ENCODE peak calls at places on chromosomes 16 and 17, in five cellular contexts. I is cardiac muscle cell, D is lower lobe of right lung, G is HCT116, E is tibial artery. O is an unnamed sample. For H3K4me1, the result is how much of the 10 kb centered on the place peaks cover.

GRCh38 chr17:7611635-7612293 is 2.9 kb downstream of the FXR2 start:
- DNase-seq in I (no peak), D (no peak), G (no peak), E (no peak), O (no peak)

GRCh38 chr16:88809068-88809675 is 2.6 kb downstream of the APRT start:
- DNase-seq in I (no peak), D (no peak), G (no peak), E (peak), O (no peak)

GRCh38 chr17:3738562-3739295 is 15.0 kb downstream of the HASPIN start:
- DNase-seq in I (peak), D (peak), G (no peak), E (no peak), O (peak)

GRCh38 chr17:41049110-41049509 is 2.0 kb upstream of the KRTAP2-1 start:
- DNase-seq in I (no peak), D (no peak), G (no peak), E (no peak), O (no peak)

GRCh38 chr16:70576431-70577255 is 53.0 kb downstream of the SF3B3 start:
- DNase-seq in I (no peak), D (no peak), G (no peak), E (no peak), O (no peak)

GRCh38 chr17:44792276-44792675 is 33.5 kb downstream of the ADAM11 start:
- DNase-seq in I (no peak), D (no peak), G (no peak), E (peak), O (no peak)

GRCh38 chr17:49764559-49765180 is 739 bp upstream of the FAM117A start:
- DNase-seq in I (no peak), D (no peak), G (no peak), E (no peak), O (no peak)

GRCh38 chr17:78317817-78318400 is 42.0 kb downstream of the SOCS3 start:
- DNase-seq in I (no peak), D (no peak), G (no peak), E (no peak), O (no peak)

GRCh38 chr17:12489307-12489706 is 176.4 kb upstream of the MYOCD start:
- DNase-seq in I (no peak), D (no peak), G (no peak), E (no peak), O (no peak)

GRCh38 chr17:79391808-79392233 is 219.0 kb downstream of the RBFOX3 start:
- DNase-seq in I (peak), D (peak), G (peak), E (peak), O (peak)

GRCh38 chr17:44221072-44221861 is 1.8 kb upstream of the UBTF start:
- DNase-seq in I (peak), D (peak), G (no peak), E (peak), O (peak)

GRCh38 chr17:77598241-77598620 is 360.3 kb upstream of the TNRC6C start:
- DNase-seq in I (no peak), D (no peak), G (no peak), E (peak), O (no peak)

DNA sequence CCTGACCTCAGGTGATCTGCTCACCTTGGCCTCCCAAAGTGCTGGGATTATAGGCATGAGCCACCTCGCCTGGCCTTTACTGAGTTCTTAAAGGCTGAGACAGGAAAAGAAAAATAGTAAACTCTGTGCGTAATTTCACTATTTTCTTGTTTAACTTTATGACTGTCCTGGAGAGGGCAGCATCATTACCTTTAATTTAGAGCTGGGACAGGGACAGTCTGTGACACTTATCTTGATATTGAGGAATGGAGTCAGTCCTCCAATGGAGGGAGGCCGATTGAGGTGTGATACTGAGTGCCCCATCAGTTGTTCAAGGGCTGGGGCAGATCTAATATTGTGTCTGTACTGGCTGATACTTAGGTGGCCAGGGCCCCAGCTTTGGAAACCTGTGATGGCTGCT is 21.5 kb upstream of the SPN start:
- DNase-seq in I (no peak), D (no peak), G (no peak), E (no peak), O (peak)
- TF ChIP-seq CTCF in I (no peak), D (no peak), G (peak), E (no peak), O (no peak)

GRCh38 chr17:39919087-39919683 is 750 bp upstream of the GSDMB start:
- DNase-seq in I (no peak), D (no peak), G (no peak), E (no peak), O (no peak)

GRCh38 chr17:39922006-39922405 is 3.6 kb upstream of the GSDMB start:
- DNase-seq in I (no peak), D (no peak), G (no peak), E (no peak), O (no peak)

GRCh38 chr17:39920218-39921210 is 2.1 kb upstream of the GSDMB start:
- DNase-seq in I (no peak), D (no peak), G (no peak), E (no peak), O (no peak)

GRCh38 chr17:39923230-39923629 is 4.2 kb downstream of the ORMDL3 start:
- DNase-seq in I (no peak), D (no peak), G (no peak), E (no peak), O (no peak)

GRCh38 chr17:39921323-39921722 is 2.9 kb upstream of the GSDMB start:
- DNase-seq in I (no peak), D (no peak), G (no peak), E (no peak), O (no peak)
- H3K27ac ChIP-seq in I (peak), D (no peak), G (no peak), E (no peak), O (no peak)

GRCh38 chr16:86931410-86931941 is 353.1 kb downstream of the FOXL1 start:
- DNase-seq in I (peak), D (no peak), G (no peak), E (peak), O (no peak)

GRCh38 chr16:86930663-86931062 is 352.3 kb downstream of the FOXL1 start:
- DNase-seq in I (no peak), D (no peak), G (no peak), E (no peak), O (no peak)

GRCh38 chr16:86932130-86932982 is 354.0 kb downstream of the FOXL1 start:
- DNase-seq in I (no peak), D (no peak), G (no peak), E (no peak), O (no peak)

GRCh38 chr16:86935323-86935669 is 356.9 kb downstream of the FOXL1 start:
- DNase-seq in I (no peak), D (no peak), G (no peak), E (no peak), O (no peak)

DNA sequence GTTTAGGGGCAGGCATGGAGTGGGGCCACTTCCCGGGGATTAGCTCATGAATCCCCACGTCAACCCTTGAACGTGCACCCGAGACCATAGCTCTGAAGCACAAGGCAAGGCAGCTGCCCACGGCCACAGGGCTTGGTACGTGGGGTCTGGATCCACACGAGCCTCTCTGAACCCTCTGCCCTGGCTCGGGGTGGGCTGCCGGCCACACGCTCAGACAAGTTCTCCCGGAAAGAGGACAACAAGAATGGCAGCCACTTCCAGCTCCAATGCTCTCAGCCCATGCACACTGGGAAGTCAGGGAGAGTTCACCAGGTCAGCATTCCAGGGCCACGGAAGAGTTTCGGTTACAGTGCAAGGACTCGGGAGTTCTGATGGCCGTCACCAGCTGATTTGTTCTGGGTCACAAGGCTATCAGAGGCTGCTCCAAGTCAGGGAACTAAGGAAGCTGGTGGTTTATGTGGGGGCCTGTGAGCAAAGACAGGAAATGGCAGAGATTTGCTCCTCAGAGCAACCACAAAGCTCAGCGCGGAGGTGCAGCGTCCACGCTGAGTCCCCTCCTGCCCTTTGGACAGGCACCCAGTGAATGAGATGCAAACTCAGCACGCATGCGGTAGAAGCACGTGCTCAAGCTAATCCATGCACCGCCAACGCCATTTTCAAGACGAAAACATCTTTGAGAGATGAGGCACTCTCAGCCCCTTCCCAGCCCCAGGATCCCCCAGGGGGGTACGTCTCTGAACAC is 356.4 kb downstream of the FOXL1 start:
- DNase-seq in I (peak), D (no peak), G (no peak), E (no peak), O (no peak)
- H3K4me1 ChIP-seq in I (under half), D (under half), G (under half), E (under half), O (under half)

GRCh38 chr16:19505600-19506303 is 16.1 kb downstream of the GDE1 start:
- DNase-seq in I (no peak), D (no peak), G (no peak), E (no peak), O (no peak)

GRCh38 chr16:19512297-19512696 is 9.6 kb downstream of the GDE1 start:
- DNase-seq in I (no peak), D (no peak), G (no peak), E (no peak), O (no peak)

GRCh38 chr16:19503461-19504075 is 18.3 kb downstream of the GDE1 start:
- DNase-seq in I (no peak), D (no peak), G (no peak), E (no peak), O (no peak)

GRCh38 chr16:19506965-19507364 is 14.9 kb downstream of the GDE1 start:
- DNase-seq in I (no peak), D (no peak), G (no peak), E (no peak), O (no peak)

DNA sequence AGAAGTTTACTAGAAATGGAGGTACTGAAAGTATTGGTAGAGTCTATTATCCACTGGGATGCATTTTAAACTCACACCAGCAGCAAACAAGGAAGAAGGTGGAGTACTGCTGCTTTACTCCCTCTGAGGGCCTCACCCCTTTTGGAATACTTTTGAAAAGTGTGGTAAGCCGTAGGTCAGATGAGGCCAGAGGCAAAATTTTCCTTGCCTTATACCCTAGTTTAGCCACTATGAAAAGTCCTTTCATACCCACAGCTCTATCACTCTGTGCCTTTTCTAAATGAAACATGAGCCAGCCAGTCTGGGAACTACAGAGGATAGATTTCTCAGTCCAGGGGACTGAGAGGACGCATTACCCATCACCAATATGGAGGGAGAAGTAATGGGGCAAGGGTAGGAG is 14.0 kb downstream of the GDE1 start:
- DNase-seq in I (no peak), D (no peak), G (no peak), E (no peak), O (no peak)
- TF ChIP-seq CTCF in I (no peak), D (no peak), G (no peak), E (no peak), O (no peak)

O was measured in psoas muscle.